ENCODE peak calls at places on chromosomes 13 and 19, in four cellular contexts. X is GM23248, P is endothelial cell of umbilical vein, G is SK-N-SH. W is an unnamed sample. For H4K20me1, the result is how much of the 10 kb centered on the place peaks cover.

GRCh38 chr13:113299951-113300350 is 2.9 kb downstream of the LAMP1 start:
- DNase-seq in X (peak), P (no peak), G (no peak), W (no peak)

GRCh38 chr19:1136201-1136600 is 32.4 kb downstream of the GPX4 start:
- DNase-seq in X (no peak), P (no peak), G (no peak), W (no peak)

GRCh38 chr19:48318286-48318987 is 6.9 kb upstream of the EMP3 start:
- DNase-seq in X (no peak), P (no peak), G (no peak), W (no peak)

GRCh38 chr19:14563989-14564650 is 7.7 kb downstream of the NDUFB7 start:
- DNase-seq in X (peak), P (no peak), G (peak), W (no peak)

GRCh38 chr19:17095141-17095919 is 19.8 kb downstream of the MYO9B start:
- DNase-seq in X (peak), P (no peak), G (no peak), W (peak)

GRCh38 chr19:10095948-10096614 is 6.4 kb downstream of the ANGPTL6 start:
- DNase-seq in X (peak), P (peak), G (peak), W (peak)

GRCh38 chr13:90717451-90717936 is 630.0 kb upstream of the MIR17HG start:
- DNase-seq in X (peak), P (peak), G (no peak), W (peak)

GRCh38 chr13:52010890-52011689 is at the start of gene ATP7B:
- DNase-seq in X (peak), P (peak), G (peak), W (peak)

GRCh38 chr13:108018371-108018870 is 196.9 kb downstream of the LIG4 start:
- DNase-seq in X (no peak), P (no peak), G (no peak), W (no peak)

GRCh38 chr13:43529796-43530195 is 257.0 kb downstream of the ENOX1 start:
- DNase-seq in X (no peak), P (no peak), G (no peak), W (no peak)

GRCh38 chr13:113886561-113887112 is 22.8 kb upstream of the GAS6 start:
- DNase-seq in X (no peak), P (no peak), G (no peak), W (no peak)

GRCh38 chr13:95536629-95537241 is 15.8 kb upstream of the CLDN10 start:
- DNase-seq in X (peak), P (peak), G (no peak), W (no peak)

GRCh38 chr13:111590796-111591195 is 270.4 kb downstream of the TEX29 start:
- DNase-seq in X (no peak), P (no peak), G (no peak), W (no peak)

GRCh38 chr13:43009506-43009905 is 13.9 kb upstream of the DNAJC15 start:
- DNase-seq in X (peak), P (no peak), G (no peak), W (peak)

GRCh38 chr13:26053418-26053980 is 1.7 kb upstream of the SHISA2 start:
- DNase-seq in X (no peak), P (no peak), G (no peak), W (no peak)

GRCh38 chr19:4284176-4284958 is 5.3 kb downstream of the SHD start:
- DNase-seq in X (peak), P (no peak), G (peak), W (no peak)

GRCh38 chr19:2602391-2603181 is 99.9 kb downstream of the GNG7 start:
- DNase-seq in X (peak), P (peak), G (peak), W (peak)

GRCh38 chr13:97280478-97280877 is 58.3 kb downstream of the MBNL2 start:
- DNase-seq in X (peak), P (no peak), G (peak), W (peak)

GRCh38 chr13:97440598-97440997 is 6.6 kb downstream of the RAP2A start:
- DNase-seq in X (peak), P (no peak), G (no peak), W (peak)

GRCh38 chr19:31118926-31119325 is 230.3 kb downstream of the TSHZ3 start:
- DNase-seq in X (no peak), P (no peak), G (no peak), W (no peak)

GRCh38 chr13:110012102-110012739 is 225.8 kb upstream of the IRS2 start:
- DNase-seq in X (peak), P (peak), G (no peak), W (peak)

GRCh38 chr13:110233682-110234280 is 73.2 kb downstream of the COL4A1 start:
- DNase-seq in X (peak), P (peak), G (no peak), W (no peak)

GRCh38 chr19:3024870-3025515 is 4.1 kb downstream of the TLE2 start:
- DNase-seq in X (no peak), P (no peak), G (peak), W (no peak)

GRCh38 chr13:26584713-26585112 is 27.2 kb downstream of the WASF3 start:
- DNase-seq in X (peak), P (peak), G (no peak), W (peak)

GRCh38 chr13:36883829-36884228 is 36.2 kb downstream of the SMAD9 start:
- DNase-seq in X (no peak), P (no peak), G (no peak), W (no peak)

GRCh38 chr13:29887030-29887557 is 36.7 kb upstream of the UBL3 start:
- DNase-seq in X (no peak), P (no peak), G (no peak), W (no peak)

GRCh38 chr19:10112895-10113591 is 1.6 kb downstream of the P2RY11 start:
- DNase-seq in X (peak), P (no peak), G (peak), W (peak)

GRCh38 chr19:46674416-46675178 is 13.6 kb upstream of the DACT3 start:
- DNase-seq in X (no peak), P (peak), G (peak), W (peak)

GRCh38 chr19:40237791-40238190 is 11.3 kb upstream of the CCNP start:
- DNase-seq in X (no peak), P (no peak), G (no peak), W (no peak)

GRCh38 chr19:43028866-43029265 is 2.6 kb upstream of the PSG11 start:
- DNase-seq in X (no peak), P (no peak), G (no peak), W (no peak)

GRCh38 chr13:113449693-113450347 is 3.5 kb downstream of the ADPRHL1 start:
- DNase-seq in X (no peak), P (no peak), G (no peak), W (no peak)

GRCh38 chr13:45564108-45564507 is 51.4 kb downstream of the ERICH6B start:
- DNase-seq in X (peak), P (peak), G (no peak), W (peak)

GRCh38 chr13:60230593-60230992 is 66.9 kb upstream of the DIAPH3 start:
- DNase-seq in X (peak), P (no peak), G (peak), W (peak)

GRCh38 chr13:97849305-97849704 is 104.2 kb upstream of the IPO5 start:
- DNase-seq in X (peak), P (peak), G (peak), W (peak)

GRCh38 chr19:1090731-1091543 is 4.2 kb downstream of the POLR2E start:
- DNase-seq in X (no peak), P (no peak), G (no peak), W (no peak)

GRCh38 chr19:39969681-39970423 is 1.1 kb upstream of the PSMC4 start:
- DNase-seq in X (no peak), P (no peak), G (no peak), W (no peak)

GRCh38 chr19:29625316-29625715 is 19.2 kb downstream of the POP4 start:
- DNase-seq in X (no peak), P (no peak), G (no peak), W (no peak)

GRCh38 chr13:110070511-110071120 is 236.3 kb downstream of the COL4A1 start:
- DNase-seq in X (peak), P (no peak), G (no peak), W (peak)

GRCh38 chr19:13068064-13068807 is 34.4 kb downstream of the LYL1 start:
- DNase-seq in X (no peak), P (no peak), G (no peak), W (no peak)

GRCh38 chr19:13070425-13071140 is 32.1 kb downstream of the LYL1 start:
- DNase-seq in X (no peak), P (no peak), G (no peak), W (no peak)

GRCh38 chr19:13066933-13067831 is 35.5 kb downstream of the LYL1 start:
- DNase-seq in X (no peak), P (no peak), G (no peak), W (no peak)

GRCh38 chr19:13071444-13072205 is 31.0 kb downstream of the LYL1 start:
- DNase-seq in X (no peak), P (no peak), G (no peak), W (no peak)

DNA sequence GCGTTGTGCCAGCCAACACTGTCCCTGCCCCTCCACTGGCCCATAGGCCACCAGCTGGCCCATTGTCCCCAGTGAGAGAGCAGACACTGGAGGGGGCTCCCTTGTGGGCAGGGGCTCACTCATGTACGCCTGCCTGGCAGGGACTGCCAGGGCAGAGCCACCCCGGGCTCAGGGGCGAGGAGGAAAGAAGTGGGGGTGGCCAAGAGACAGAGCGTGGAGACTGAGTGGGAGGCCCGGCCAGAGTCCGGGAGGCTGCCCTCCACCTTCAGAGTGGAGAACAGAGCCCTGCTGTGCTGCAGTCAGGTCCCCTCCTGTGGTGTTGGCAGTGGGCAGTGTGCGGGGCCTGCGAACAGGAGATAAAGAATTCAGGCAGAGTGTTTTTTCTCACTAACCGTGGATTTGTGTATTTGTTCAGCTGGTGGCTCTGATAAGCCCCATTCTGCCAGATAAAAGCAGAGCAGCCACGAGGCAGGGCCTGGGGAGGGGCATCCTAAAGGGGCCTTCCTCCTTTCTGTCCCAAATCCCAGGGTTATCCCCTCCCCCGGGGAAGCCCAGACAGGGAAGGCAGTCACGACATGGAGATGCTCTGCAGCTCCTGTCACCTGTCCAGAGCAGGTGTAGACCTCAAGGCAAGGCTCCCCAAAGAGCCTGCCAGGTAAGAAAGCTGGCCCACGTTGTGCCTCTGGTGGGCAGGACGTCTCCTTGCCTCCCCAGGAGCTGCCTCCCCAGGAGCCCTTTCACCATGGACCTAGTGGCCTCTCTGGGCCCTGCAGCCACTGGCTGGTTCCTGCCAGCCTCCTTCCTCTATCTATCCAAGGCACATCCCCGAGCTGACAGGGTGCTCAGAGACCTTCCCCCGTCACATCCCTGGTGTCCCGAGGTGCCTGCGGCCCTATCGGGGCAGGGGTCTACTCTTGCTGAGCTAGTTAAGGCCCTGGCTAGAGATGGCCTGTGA is 33.0 kb downstream of the LYL1 start:
- DNase-seq in X (no peak), P (peak), G (peak), W (peak)
- H3K4me3 ChIP-seq in X (no peak), P (no peak), G (no peak), W (no peak)

DNA sequence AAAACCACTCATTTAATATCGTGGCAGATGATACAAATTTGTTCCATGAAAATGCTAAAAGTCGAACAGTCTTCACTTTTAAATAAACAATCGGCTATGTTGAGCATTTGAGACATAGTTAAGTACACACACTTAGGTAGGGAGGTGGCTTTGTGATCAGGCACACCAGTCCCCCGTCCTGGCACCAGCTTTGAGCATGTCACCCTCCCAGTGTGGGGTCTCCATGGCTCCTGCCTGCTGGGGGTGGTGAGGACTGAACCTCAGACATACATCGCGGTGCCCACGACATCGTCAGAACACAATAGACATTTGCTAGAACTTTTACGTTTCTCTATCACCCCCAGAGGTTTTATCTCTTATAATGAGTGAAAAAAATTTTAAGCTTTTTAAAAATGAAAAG is 62.0 kb downstream of the RFX2 start:
- DNase-seq in X (no peak), P (no peak), G (peak), W (no peak)
- H4K20me1 ChIP-seq in X (under half), P (under half), G (under half), W (under half)

DNA sequence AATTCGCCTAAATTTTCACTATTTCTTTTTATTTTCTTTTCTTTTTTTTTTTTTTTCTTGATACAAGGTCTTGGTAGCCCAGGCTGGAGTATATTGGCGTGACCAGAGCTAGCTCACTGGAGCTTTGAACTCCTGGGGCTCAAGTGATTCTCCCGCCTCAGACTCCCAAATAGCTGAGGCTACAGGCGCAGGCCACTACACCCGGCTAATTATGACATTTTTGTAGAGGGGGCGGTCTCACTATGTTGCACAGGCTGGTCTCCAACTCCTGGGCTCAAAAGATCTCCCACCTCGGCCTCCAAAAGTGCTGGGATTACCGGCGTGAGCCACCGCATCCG is 37.3 kb upstream of the LSM14A start:
- DNase-seq in X (no peak), P (no peak), G (no peak), W (no peak)
- H3K27ac ChIP-seq in X (peak), P (no peak), G (peak), W (no peak)

DNA sequence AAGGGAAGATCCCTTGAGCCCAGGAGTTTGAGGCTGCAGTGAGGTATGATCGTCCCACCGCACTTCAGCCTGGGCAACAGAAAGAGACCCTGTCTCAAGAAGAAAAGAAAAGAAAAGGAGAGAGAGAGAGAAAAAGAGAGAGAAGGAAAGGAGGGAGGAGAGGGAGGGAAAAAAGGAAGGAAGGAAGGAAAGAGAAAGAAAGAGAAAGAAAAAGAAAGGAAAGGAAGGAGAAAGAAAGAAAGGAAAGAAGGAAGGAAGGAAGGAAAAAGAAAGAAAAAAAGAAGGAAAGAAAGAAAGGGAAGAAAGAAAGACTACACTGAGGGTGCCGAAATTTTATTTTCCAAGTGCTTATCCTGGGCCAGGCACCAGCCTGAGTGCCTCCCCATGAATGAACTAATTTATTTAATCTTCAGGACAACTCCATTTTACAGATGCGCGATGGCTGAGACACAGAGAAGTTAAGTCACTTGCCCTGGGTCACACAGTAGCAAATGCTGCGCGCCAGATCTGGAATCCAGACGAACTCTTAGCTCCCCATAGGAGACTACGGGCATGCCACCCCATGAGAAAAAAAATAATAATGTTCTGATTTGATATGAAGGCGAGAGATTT is 2.7 kb downstream of the CDC42EP5 start:
- DNase-seq in X (no peak), P (no peak), G (no peak), W (no peak)
- H3K4me3 ChIP-seq in X (peak), P (no peak), G (no peak), W (peak)

DNA sequence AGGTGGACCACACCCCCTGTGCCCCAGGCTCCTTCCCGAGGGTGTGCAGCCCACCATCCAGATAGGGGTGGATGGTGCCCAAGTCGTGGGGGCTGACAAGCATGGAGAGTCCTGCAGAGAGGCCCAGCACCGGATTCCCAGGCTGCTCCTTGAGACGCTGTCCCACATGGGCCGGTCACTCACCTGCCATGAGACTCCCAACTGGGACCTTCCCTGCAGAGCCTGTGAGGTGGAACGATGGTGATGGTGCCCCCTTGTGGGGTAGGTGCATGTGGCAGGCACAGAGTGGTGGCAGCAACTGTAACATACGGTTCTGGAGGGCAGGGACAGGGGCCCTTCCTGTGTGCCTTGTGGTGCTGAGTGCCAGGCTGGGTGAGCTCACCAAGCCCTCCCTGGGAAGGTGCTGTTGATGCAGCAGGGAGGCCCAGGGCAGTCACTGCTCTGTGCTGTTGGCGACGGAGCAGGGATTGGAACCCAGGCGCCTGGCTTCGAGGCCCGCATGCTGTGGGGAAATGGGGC is 33.1 kb downstream of the PPP1R37 start:
- DNase-seq in X (peak), P (peak), G (peak), W (peak)
- H4K20me1 ChIP-seq in X (under half), P (under half), G (half or more), W (under half)

DNA sequence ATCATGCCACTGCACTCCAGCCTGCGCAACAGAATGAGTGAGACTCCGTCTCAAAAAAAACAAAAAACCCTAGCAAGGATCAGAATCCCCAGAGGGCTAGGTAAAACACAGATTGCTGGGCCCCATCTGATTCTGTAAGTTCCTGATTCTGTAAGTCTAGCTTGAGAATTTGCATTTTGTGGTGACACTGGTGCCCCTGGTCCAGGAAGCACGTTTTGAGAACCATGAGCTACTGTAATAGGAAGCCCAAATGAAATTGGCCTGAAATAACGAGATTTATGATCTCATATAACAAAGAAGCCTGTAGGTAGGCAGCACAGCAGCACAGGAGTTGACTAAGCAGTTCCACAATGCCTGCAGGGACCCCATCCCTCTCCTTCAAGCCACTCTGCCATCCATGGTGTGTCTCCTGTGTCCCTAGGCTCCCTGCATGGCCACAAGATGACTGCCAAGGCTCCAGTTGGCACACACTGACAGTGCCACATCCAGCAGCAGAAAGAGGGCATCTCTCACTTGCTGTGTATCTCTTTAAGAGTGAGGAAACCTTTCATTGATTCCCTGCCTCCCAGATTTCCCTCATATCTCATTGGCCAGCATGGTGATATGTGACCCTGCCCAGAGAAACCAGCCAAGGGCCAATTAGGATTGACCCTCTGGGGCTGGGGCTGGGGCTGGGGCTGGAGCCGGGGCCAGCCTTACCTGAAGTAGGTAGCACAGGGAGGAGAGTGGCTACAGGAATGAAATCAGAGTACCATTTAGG is 21.7 kb downstream of the SIPA1L3 start:
- DNase-seq in X (no peak), P (no peak), G (no peak), W (no peak)
- H3K27ac ChIP-seq in X (no peak), P (no peak), G (no peak), W (no peak)

W was measured in fibroblast of lung.